ENCODE peak calls at places on chromosomes 11 and 22, in four cellular contexts. A is AG20443, G is COR-L47, V is HFFc6. D is an unnamed sample.
A peak's percentile ranks its signal among the peaks of the same experiment; 100 is the strongest.

GRCh38 chr11:47917643-47918369 is 62.6 kb upstream of the PTPRJ start:
- DNase-seq in A (peak; percentile 87), V (no peak), G (peak; percentile 76), D (peak; percentile 97)

GRCh38 chr22:46425011-46425410 is 89.5 kb downstream of the TRMU start:
- DNase-seq in G (no peak), V (peak; percentile 73), A (peak; percentile 86), D (no peak)

GRCh38 chr11:31102875-31103274 is 266.7 kb downstream of the DCDC1 start:
- DNase-seq in A (no peak), G (no peak), V (no peak), D (no peak)

GRCh38 chr22:24871611-24872205 is 65.7 kb downstream of the SGSM1 start:
- DNase-seq in A (no peak), G (no peak), V (no peak), D (no peak)

GRCh38 chr11:46249103-46249942 is 28.1 kb upstream of the CREB3L1 start:
- DNase-seq in G (no peak), A (peak; percentile 33), V (no peak), D (no peak)

GRCh38 chr11:77030834-77031414 is 3.3 kb upstream of the B3GNT6 start:
- DNase-seq in G (no peak), V (no peak), A (no peak), D (no peak)

GRCh38 chr22:40094449-40094848 is 83.3 kb upstream of the TNRC6B start:
- DNase-seq in A (no peak), V (no peak), G (no peak), D (no peak)

GRCh38 chr11:130816941-130817607 is 99.2 kb downstream of the SNX19 start:
- DNase-seq in A (no peak), V (no peak), G (no peak), D (no peak)

GRCh38 chr11:44539971-44540370 is 25.5 kb upstream of the CD82 start:
- DNase-seq in V (no peak), G (peak; percentile 42), A (no peak), D (no peak)

GRCh38 chr11:19853901-19854300 is 141.3 kb downstream of the NAV2 start:
- DNase-seq in G (no peak), A (no peak), V (no peak), D (no peak)

GRCh38 chr11:127993788-127994187 is 593.6 kb downstream of the ETS1 start:
- DNase-seq in V (no peak), A (no peak), G (no peak), D (no peak)

GRCh38 chr11:127521413-127521812 is 520.8 kb upstream of the KIRREL3 start:
- DNase-seq in G (no peak), A (peak; percentile 30), V (peak; percentile 64), D (peak; percentile 38)

D was measured in MG63.